ENCODE peak calls at places on chromosomes 12 and 14, in six cellular contexts. M, R, D, V, F and Y are unnamed samples.

GRCh38 chr12:125065753-125066570 is 727 bp downstream of the AACS start:
- DNase-seq in D (no peak), V (no peak), M (peak), R (no peak), F (no peak), Y (no peak)

GRCh38 chr12:123150804-123151678 is at the start of gene PITPNM2:
- DNase-seq in V (peak), R (no peak), F (peak), D (no peak), M (peak), Y (no peak)

GRCh38 chr12:47709277-47710048 is 3.6 kb upstream of the RPAP3 start:
- DNase-seq in F (no peak), D (peak), M (no peak), R (no peak), V (no peak), Y (no peak)

GRCh38 chr12:9118161-9118560 is 2.4 kb upstream of the A2M start:
- DNase-seq in F (no peak), V (no peak), R (no peak), M (no peak), D (no peak), Y (no peak)

GRCh38 chr12:3453947-3454675 is 36.9 kb upstream of the PRMT8 start:
- DNase-seq in F (no peak), V (no peak), R (no peak), M (peak), D (no peak), Y (no peak)

GRCh38 chr12:50302686-50303085 is 19.4 kb upstream of the LIMA1 start:
- DNase-seq in V (no peak), R (no peak), M (no peak), D (no peak), F (no peak), Y (no peak)

GRCh38 chr12:24695657-24696329 is 253.1 kb downstream of the BCAT1 start:
- DNase-seq in F (no peak), V (no peak), M (no peak), D (no peak), R (no peak), Y (no peak)

GRCh38 chr12:108916336-108916735 is 36.4 kb downstream of the DAO start:
- DNase-seq in M (no peak), F (no peak), D (no peak), R (no peak), V (no peak), Y (no peak)

GRCh38 chr12:22971247-22971646 is 346.3 kb downstream of the ETNK1 start:
- DNase-seq in V (no peak), R (no peak), D (no peak), F (no peak), M (no peak), Y (no peak)

GRCh38 chr14:24070285-24071143 is 848 bp upstream of the CPNE6 start:
- DNase-seq in D (no peak), M (no peak), V (no peak), F (no peak), R (no peak), Y (no peak)

GRCh38 chr14:74840603-74841030 is 35.3 kb downstream of the PROX2 start:
- DNase-seq in D (no peak), V (no peak), F (no peak), R (no peak), M (no peak), Y (no peak)

GRCh38 chr14:69263364-69263763 is 3.4 kb downstream of the GALNT16 start:
- DNase-seq in D (no peak), F (no peak), R (peak), M (no peak), V (peak), Y (peak)

GRCh38 chr12:64088431-64089349 is 133.4 kb downstream of the KICS2 start:
- DNase-seq in V (peak), M (peak), R (no peak), D (no peak), F (peak), Y (peak)

GRCh38 chr12:55728185-55728931 is 451 bp downstream of the CD63 start:
- DNase-seq in F (peak), V (peak), R (peak), D (no peak), M (peak), Y (peak)

GRCh38 chr14:53663709-53664108 is 292.9 kb downstream of the BMP4 start:
- DNase-seq in M (peak), F (no peak), V (peak), R (no peak), D (no peak), Y (no peak)

GRCh38 chr12:25051583-25052190 is 102.8 kb upstream of the BCAT1 start:
- DNase-seq in V (peak), R (no peak), F (no peak), M (no peak), D (no peak), Y (no peak)

GRCh38 chr14:54133896-54134295 is 177.3 kb upstream of the BMP4 start:
- DNase-seq in V (no peak), F (no peak), R (no peak), D (no peak), M (peak), Y (no peak)

GRCh38 chr12:81167694-81168093 is 89.8 kb downstream of the ACSS3 start:
- DNase-seq in R (no peak), D (no peak), V (no peak), M (no peak), F (no peak), Y (no peak)

GRCh38 chr14:89466939-89467338 is 49.9 kb upstream of the FOXN3 start:
- DNase-seq in V (no peak), D (no peak), M (no peak), F (no peak), R (no peak), Y (no peak)

GRCh38 chr14:101137234-101137633 is 233.7 kb upstream of the RTL1 start:
- DNase-seq in R (peak), M (no peak), V (no peak), D (no peak), F (no peak), Y (no peak)

GRCh38 chr12:124655317-124656213 is 88.2 kb upstream of the NCOR2 start:
- DNase-seq in R (no peak), V (peak), F (peak), M (peak), D (peak), Y (peak)

GRCh38 chr12:15978431-15978950 is 67.4 kb downstream of the DERA start:
- DNase-seq in V (no peak), F (no peak), R (no peak), D (no peak), M (no peak), Y (no peak)

GRCh38 chr12:108381793-108382436 is 42.8 kb upstream of the CMKLR1 start:
- DNase-seq in D (no peak), M (no peak), R (no peak), F (no peak), V (no peak), Y (no peak)

GRCh38 chr14:67232066-67232465 is 9.2 kb upstream of the PALS1 start:
- DNase-seq in F (no peak), M (no peak), D (no peak), V (no peak), R (no peak), Y (no peak)

GRCh38 chr14:83395321-83395720 is 1861.7 kb upstream of the SEL1L start:
- DNase-seq in M (no peak), F (no peak), V (no peak), D (no peak), R (no peak), Y (no peak)

GRCh38 chr12:13283867-13284266 is 87.3 kb downstream of the EMP1 start:
- DNase-seq in F (no peak), D (no peak), R (no peak), M (no peak), V (no peak), Y (no peak)

GRCh38 chr14:82313889-82314288 is 780.2 kb upstream of the SEL1L start:
- DNase-seq in F (no peak), V (no peak), R (no peak), M (no peak), D (no peak), Y (no peak)

GRCh38 chr12:31890295-31891285 is 68.6 kb upstream of the RESF1 start:
- DNase-seq in F (no peak), V (no peak), R (no peak), D (no peak), M (no peak), Y (no peak)

GRCh38 chr12:101527682-101528081 is 52.5 kb downstream of the SPIC start:
- DNase-seq in D (no peak), M (no peak), V (no peak), R (no peak), F (no peak), Y (no peak)

GRCh38 chr12:68317047-68317667 is 15.0 kb downstream of the MDM1 start:
- DNase-seq in R (no peak), F (no peak), V (peak), D (no peak), M (peak), Y (peak)

GRCh38 chr12:82896979-82897378 is 210.3 kb downstream of the TMTC2 start:
- DNase-seq in V (peak), D (no peak), R (no peak), F (peak), M (peak), Y (no peak)

GRCh38 chr12:30154996-30155730 is 371.4 kb upstream of the TMTC1 start:
- DNase-seq in M (no peak), D (no peak), R (no peak), F (no peak), V (no peak), Y (no peak)

GRCh38 chr12:11702959-11703358 is 53.5 kb downstream of the ETV6 start:
- DNase-seq in F (no peak), D (no peak), R (no peak), V (no peak), M (no peak), Y (no peak)

GRCh38 chr14:53151867-53152626 is 1.1 kb downstream of the DDHD1 start:
- DNase-seq in D (peak), F (peak), M (peak), V (peak), R (peak), Y (peak)

GRCh38 chr12:84704851-84705250 is 207.7 kb downstream of the SLC6A15 start:
- DNase-seq in R (no peak), M (no peak), F (no peak), V (no peak), D (no peak), Y (no peak)

GRCh38 chr12:84701041-84701440 is 211.6 kb downstream of the SLC6A15 start:
- DNase-seq in R (no peak), V (no peak), D (no peak), M (no peak), F (no peak), Y (no peak)

GRCh38 chr12:84706374-84706773 is 206.2 kb downstream of the SLC6A15 start:
- DNase-seq in R (no peak), F (no peak), V (no peak), D (no peak), M (no peak), Y (no peak)

GRCh38 chr12:84698576-84699333 is 213.8 kb downstream of the SLC6A15 start:
- DNase-seq in R (no peak), V (peak), M (no peak), D (no peak), F (no peak), Y (no peak)

DNA sequence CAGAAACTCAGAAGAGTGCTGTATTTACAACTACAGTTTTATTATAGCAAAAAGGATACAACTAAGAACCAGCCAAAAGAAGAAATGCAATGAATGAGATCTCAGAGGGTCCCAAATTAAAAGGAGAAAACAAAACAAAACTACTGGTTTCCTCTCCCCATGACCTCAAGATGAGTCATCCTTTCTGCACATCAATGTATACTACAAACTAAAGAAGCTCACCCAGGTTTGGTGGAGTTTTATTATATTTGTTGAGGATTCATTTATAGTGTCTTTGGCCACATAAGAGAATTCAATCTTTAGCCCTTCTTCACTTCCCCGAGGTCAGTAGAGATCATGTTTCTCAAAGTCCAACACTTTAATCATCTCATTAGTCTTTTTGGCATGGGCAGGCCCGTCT is 210.6 kb downstream of the SLC6A15 start:
- DNase-seq in R (no peak), F (no peak), D (no peak), M (no peak), V (no peak), Y (no peak)
- TF ChIP-seq POLR2A in R (no peak), F (no peak), D (no peak), M (no peak), V (no peak), Y (no peak)

DNA sequence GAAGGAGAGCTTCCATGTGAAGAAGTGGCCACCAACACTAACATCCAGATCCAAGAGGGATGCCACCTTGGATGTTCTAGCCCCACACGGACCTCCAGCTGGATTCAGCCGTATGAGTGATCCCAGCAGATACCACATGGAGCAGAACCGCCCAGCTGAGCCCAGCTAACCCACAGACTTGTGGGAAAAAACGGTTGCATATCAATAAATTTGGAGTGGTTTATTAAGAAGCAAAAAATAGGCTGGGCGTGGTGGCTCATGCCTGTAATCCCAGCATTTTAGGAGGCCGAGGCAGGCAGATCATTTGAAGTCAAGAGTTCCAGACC is 11.9 kb upstream of the IFT81 start:
- DNase-seq in D (no peak), R (no peak), V (no peak), M (no peak), F (no peak), Y (no peak)
- TF ChIP-seq EP300 in D (no peak), R (no peak), V (no peak), M (no peak), F (no peak), Y (no peak)

GRCh38 chr14:65103150-65103760 is 938 bp upstream of the MAX start:
- DNase-seq in F (no peak), M (peak), R (no peak), V (no peak), D (peak), Y (no peak)

GRCh38 chr14:65100905-65101541 is 1.3 kb downstream of the MAX start:
- DNase-seq in M (no peak), R (no peak), V (no peak), F (no peak), D (no peak), Y (no peak)

GRCh38 chr14:65104791-65105190 is 2.5 kb upstream of the MAX start:
- DNase-seq in R (no peak), F (no peak), D (peak), V (peak), M (no peak), Y (no peak)

GRCh38 chr14:65101631-65102440 is 481 bp downstream of the MAX start:
- DNase-seq in D (no peak), R (no peak), F (peak), M (no peak), V (peak), Y (no peak)

DNA sequence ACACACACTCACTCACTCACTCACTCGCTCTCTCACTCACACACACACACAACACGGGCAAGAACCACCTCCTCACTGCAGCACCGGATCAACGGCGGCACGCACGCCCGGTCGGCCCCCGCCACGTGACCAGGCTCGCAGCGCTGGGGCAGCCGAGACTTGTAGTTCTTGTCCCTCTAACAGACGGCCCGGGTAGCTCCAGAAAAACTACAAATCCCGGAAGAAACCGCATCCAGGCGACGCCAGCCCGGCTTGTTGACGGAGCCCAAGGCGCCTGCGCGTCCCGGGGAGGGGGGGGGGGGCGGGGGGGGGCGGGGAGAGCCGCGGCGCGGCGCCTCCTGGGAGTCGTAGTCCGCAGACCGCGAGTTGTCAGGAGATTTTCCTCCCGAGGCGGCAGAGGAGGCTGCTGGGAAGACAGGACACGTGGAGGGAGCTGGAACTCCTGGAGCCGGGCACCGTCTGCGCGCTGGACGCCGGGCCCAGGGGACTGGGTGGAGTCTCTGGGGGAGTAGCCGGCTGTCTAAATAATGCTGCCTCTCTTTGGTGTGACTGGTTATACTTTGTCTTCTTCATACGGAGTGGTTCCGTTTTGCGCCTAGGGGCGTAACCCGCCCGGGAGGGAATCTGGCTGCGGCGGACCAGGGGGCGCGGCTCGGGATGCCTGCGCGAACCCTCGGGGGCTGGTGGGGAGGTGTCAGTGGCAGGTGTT is at the start of gene MAX:
- DNase-seq in D (peak), F (peak), M (peak), R (peak), V (peak), Y (peak)
- TF ChIP-seq POLR2A in D (peak), F (peak), M (peak), R (no peak), V (peak), Y (peak)

DNA sequence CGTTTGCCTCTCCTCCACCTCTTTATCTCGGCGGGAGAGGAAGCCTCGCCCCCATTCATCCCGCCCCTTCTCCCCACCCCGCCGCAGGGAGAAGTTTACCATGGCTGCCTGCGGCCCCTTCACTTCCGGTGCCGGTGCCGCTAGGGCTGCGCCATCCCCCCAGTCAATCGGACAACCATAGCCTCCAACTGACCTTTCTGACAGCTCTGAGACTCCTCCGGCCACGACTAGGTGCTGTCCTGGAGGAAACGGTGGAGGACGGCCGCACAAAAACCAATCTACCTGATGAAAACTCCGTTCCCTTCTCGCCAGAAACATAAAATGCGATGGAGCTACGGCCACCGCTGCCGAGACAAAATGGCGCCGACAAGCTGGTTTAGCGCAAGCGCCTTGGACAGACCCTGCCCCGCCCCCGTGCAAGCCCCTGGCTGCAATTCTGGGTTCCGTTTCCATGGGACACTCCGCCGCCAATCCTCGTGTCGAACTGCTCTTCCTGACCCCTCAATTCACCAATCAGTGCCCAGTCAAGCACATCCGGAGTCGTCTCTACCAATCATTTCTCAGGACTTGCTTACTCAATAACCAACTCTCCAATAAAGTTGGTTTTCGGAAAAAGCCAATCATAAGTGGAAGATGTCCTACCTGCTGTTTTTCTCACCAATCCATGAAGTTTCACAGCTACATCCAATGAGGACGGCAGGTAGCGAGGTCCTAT is 436 bp upstream of the ARID4A start:
- DNase-seq in M (peak), F (peak), R (peak), V (peak), D (peak), Y (peak)
- TF ChIP-seq EP300 in M (no peak), F (no peak), R (no peak), V (no peak), D (no peak), Y (peak)

DNA sequence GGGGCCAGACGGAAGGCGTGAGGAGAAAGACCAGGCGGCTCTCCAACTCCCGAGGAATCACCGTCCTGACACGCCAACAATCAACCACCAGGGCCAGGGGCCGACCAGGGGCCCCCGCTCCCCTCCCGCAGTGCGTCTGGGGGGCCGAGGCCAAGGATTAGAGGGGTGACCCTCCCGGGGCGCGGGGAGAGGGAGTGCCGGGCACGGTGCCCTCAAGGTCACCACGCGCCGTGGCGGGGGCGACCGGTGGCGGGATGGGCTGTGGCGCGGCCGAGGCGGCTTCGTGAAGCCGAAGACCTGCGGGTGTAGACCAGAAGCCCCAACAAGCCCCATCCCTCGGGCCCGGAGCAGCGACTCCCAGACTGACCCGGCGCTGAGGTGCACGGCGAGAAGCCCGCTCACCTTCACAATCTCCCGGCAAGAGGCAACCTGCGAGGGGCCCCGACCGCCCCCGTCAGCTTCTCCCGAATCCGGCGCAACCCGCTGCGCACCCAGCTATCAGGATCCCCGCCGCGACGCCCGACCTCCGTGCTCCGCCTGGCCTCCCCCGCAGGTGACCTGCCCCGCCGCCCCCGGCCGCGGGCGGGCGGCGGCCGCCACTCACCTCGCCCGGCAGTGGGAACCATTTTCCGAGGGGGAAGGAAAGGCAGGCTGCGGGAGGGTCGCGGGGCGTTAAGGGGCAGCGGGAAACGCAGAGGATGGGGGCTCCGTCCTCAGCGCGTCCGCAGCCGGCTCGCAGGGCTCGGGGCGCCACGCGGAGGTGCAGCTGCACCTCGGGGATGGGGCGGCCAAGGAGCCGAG is 446 bp downstream of the ATP2B1 start:
- DNase-seq in R (peak), V (peak), D (no peak), F (peak), M (peak), Y (no peak)
- TF ChIP-seq POLR2A in R (no peak), V (peak), D (no peak), F (peak), M (peak), Y (no peak)

GRCh38 chr14:44404599-44405349 is 102.3 kb downstream of the FSCB start:
- DNase-seq in V (no peak), D (no peak), F (no peak), R (no peak), M (no peak), Y (no peak)
- TF ChIP-seq EP300 in V (no peak), D (no peak), F (no peak), R (no peak), M (no peak), Y (no peak)